ENCODE peak calls at places on chromosomes 5 and 9, in four cellular contexts. V is GM12878, S is SK-N-SH, P is K562. I is an unnamed sample.

GRCh38 chr9:137435381-137435891 is 5.7 kb downstream of the ENTPD8 start:
- DNase-seq in V (no peak), S (no peak), P (no peak), I (no peak)

GRCh38 chr5:159518361-159518760 is 188.1 kb upstream of the IL12B start:
- DNase-seq in V (no peak), S (no peak), P (no peak), I (no peak)

GRCh38 chr5:98529321-98529720 is 244.1 kb upstream of the RGMB start:
- DNase-seq in V (no peak), S (no peak), P (no peak), I (no peak)

GRCh38 chr9:6910032-6910431 is 152.3 kb downstream of the KDM4C start:
- DNase-seq in V (no peak), S (peak; percentile 22), P (peak; percentile 30), I (no peak)

GRCh38 chr5:172707285-172708182 is 63.5 kb downstream of the DUSP1 start:
- DNase-seq in V (no peak), S (peak; percentile 79), P (peak; percentile 68), I (peak; percentile 58)

GRCh38 chr9:127489471-127490115 is 38.3 kb downstream of the LRSAM1 start:
- DNase-seq in V (no peak), S (peak; percentile 71), P (peak; percentile 28), I (no peak)

GRCh38 chr5:39040875-39041274 is 33.3 kb downstream of the RICTOR start:
- DNase-seq in V (no peak), S (no peak), P (no peak), I (no peak)

GRCh38 chr5:121976979-121977378 is 15.2 kb downstream of the SRFBP1 start:
- DNase-seq in V (no peak), S (no peak), P (no peak), I (no peak)

GRCh38 chr9:70111042-70111602 is 67.5 kb downstream of the MAMDC2 start:
- DNase-seq in V (no peak), S (peak; percentile 39), P (peak; percentile 65), I (peak; percentile 31)

GRCh38 chr5:73550016-73550415 is 15.4 kb downstream of the ANKRA2 start:
- DNase-seq in V (no peak), S (no peak), P (no peak), I (no peak)

GRCh38 chr5:30390095-30390494 is 803.4 kb upstream of the CDH6 start:
- DNase-seq in V (no peak), S (no peak), P (no peak), I (no peak)

GRCh38 chr5:140664018-140664352 is 719 bp upstream of the WDR55 start:
- DNase-seq in V (no peak), S (no peak), P (no peak), I (no peak)

GRCh38 chr5:4229866-4230265 is 634.2 kb downstream of the IRX1 start:
- DNase-seq in V (no peak), S (no peak), P (no peak), I (no peak)

GRCh38 chr9:95004452-95005275 is 278.2 kb downstream of the AOPEP start:
- DNase-seq in V (no peak), S (peak; percentile 87), P (peak; percentile 63), I (peak; percentile 48)

GRCh38 chr5:135211083-135211790 is 177.2 kb upstream of the PITX1 start:
- DNase-seq in V (no peak), S (no peak), P (no peak), I (no peak)

GRCh38 chr5:164680812-164681211 is 1175.4 kb downstream of the MAT2B start:
- DNase-seq in V (no peak), S (no peak), P (no peak), I (no peak)

GRCh38 chr5:178732281-178732680 is 1.8 kb upstream of the ZNF354A start:
- DNase-seq in V (no peak), S (no peak), P (no peak), I (no peak)

GRCh38 chr9:4665357-4665756 is 923 bp downstream of the SPATA6L start:
- DNase-seq in V (no peak), S (peak; percentile 37), P (no peak), I (no peak)

GRCh38 chr5:17058438-17058837 is 122.3 kb upstream of the MYO10 start:
- DNase-seq in V (no peak), S (no peak), P (no peak), I (no peak)

GRCh38 chr5:73373814-73374510 is 74.6 kb downstream of the FOXD1 start:
- DNase-seq in V (no peak), S (no peak), P (no peak), I (no peak)

GRCh38 chr5:125317546-125317995 is 571.1 kb upstream of the ZNF608 start:
- DNase-seq in V (no peak), S (no peak), P (no peak), I (no peak)

GRCh38 chr9:33445389-33445881 is 2.0 kb downstream of the AQP3 start:
- DNase-seq in V (no peak), S (no peak), P (no peak), I (no peak)

GRCh38 chr9:92206490-92206889 is 87.0 kb downstream of the IARS1 start:
- DNase-seq in V (no peak), S (no peak), P (no peak), I (no peak)

GRCh38 chr5:132787076-132787475 is 10.0 kb upstream of the SEPTIN8 start:
- DNase-seq in V (no peak), S (no peak), P (no peak), I (no peak)

GRCh38 chr5:168612996-168613395 is 33.8 kb upstream of the PANK3 start:
- DNase-seq in V (no peak), S (no peak), P (no peak), I (no peak)

GRCh38 chr5:59559323-59559722 is 334.2 kb downstream of the PDE4D start:
- DNase-seq in V (no peak), S (no peak), P (no peak), I (no peak)

GRCh38 chr9:23829580-23830458 is 3.8 kb upstream of the ELAVL2 start:
- DNase-seq in V (no peak), S (no peak), P (no peak), I (peak; percentile 1)
- TF ChIP-seq NFIC in V (no peak), S (no peak), P (no peak), I (no peak)

GRCh38 chr9:134458111-134458845 is 132.0 kb downstream of the RXRA start:
- DNase-seq in V (no peak), S (no peak), P (no peak), I (no peak)

GRCh38 chr9:134456740-134457315 is 130.6 kb downstream of the RXRA start:
- DNase-seq in V (no peak), S (peak; percentile 51), P (no peak), I (no peak)

GRCh38 chr9:134455951-134456739 is 129.9 kb downstream of the RXRA start:
- DNase-seq in V (no peak), S (peak; percentile 77), P (peak; percentile 25), I (no peak)

GRCh38 chr9:134459164-134459563 is 132.9 kb downstream of the RXRA start:
- DNase-seq in V (no peak), S (no peak), P (peak; percentile 30), I (no peak)

GRCh38 chr9:134457321-134457923 is 131.2 kb downstream of the RXRA start:
- DNase-seq in V (no peak), S (no peak), P (no peak), I (no peak)
- TF ChIP-seq NFIC in V (no peak), S (no peak), P (no peak), I (no peak)

GRCh38 chr5:92594031-92594430 is 987.0 kb downstream of the NR2F1-AS1 start:
- DNase-seq in V (no peak), S (no peak), P (no peak), I (no peak)
- TF ChIP-seq NFIC in V (no peak), S (no peak), P (no peak), I (no peak)

DNA sequence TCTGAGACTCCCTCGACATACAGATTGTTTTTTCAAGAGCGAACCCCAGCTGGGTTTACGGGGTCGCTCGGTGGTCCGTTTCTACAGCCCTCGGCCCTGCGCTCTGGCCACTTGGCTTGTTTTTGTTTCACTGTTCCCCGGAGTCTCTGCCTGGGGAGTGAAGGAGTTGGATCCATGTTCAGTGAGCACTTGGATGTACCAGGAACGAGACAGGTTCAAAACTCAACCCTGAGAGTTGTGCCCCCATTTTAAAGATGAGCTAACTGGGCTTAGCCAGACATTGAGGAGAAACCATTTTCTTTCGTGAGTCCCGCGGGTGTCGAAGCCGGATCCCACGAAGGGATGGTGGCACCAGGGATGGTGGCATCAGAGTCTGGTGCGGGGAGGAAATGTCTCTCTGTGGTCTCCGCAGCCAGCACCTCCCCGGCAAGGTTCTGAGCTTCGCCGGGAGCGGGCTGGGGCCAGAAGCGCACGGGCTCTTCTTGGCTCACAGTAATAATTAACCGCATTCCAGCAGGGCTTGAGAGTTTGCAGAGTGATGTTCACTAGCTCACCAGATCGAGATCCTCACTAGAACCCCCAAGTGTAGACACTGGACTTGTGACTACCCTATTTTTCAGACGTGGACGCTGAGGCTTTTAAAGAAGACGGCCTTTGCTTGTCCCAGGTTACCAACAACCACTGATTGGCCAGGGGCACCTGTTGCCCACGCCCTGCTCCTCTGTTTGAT is 1.0 kb downstream of the MSX2 start:
- DNase-seq in V (no peak), S (no peak), P (no peak), I (no peak)
- TF ChIP-seq NFIC in V (no peak), S (no peak), P (no peak), I (no peak)

GRCh38 chr9:130992059-130993032 is 16.6 kb upstream of the LAMC3 start:
- DNase-seq in V (no peak), S (no peak), P (no peak), I (no peak)
- TF ChIP-seq NFIC in V (no peak), S (no peak), P (no peak), I (no peak)